ENCODE peak calls at places on chromosome 13, in four cellular contexts. A, R, C and X are unnamed samples.

GRCh38 chr13:26707122-26708006 is 53.2 kb downstream of the GPR12 start:
- DNase-seq in A (peak), C (peak), R (peak), X (peak)

GRCh38 chr13:109427695-109428094 is 358.7 kb downstream of the IRS2 start:
- DNase-seq in R (no peak), A (no peak), C (no peak), X (no peak)

GRCh38 chr13:64333888-64334287 is 2896.2 kb downstream of the PCDH9 start:
- DNase-seq in A (no peak), R (no peak), C (no peak), X (no peak)

GRCh38 chr13:51838235-51838846 is 6.6 kb downstream of the TMEM272 start:
- DNase-seq in C (no peak), A (no peak), R (peak), X (no peak)

GRCh38 chr13:38496956-38497355 is 147.3 kb downstream of the UFM1 start:
- DNase-seq in A (no peak), C (no peak), R (no peak), X (no peak)

GRCh38 chr13:78192721-78193120 is 274.1 kb upstream of the EDNRB start:
- DNase-seq in A (no peak), R (peak), C (no peak), X (no peak)

GRCh38 chr13:73107970-73108369 is 49.2 kb downstream of the KLF5 start:
- DNase-seq in C (no peak), A (no peak), R (no peak), X (no peak)

GRCh38 chr13:112690242-112690943 is 555 bp downstream of the ATP11A start:
- DNase-seq in A (peak), C (peak), R (peak), X (no peak)

GRCh38 chr13:66689628-66690027 is 540.5 kb downstream of the PCDH9 start:
- DNase-seq in R (peak), C (no peak), A (no peak), X (no peak)

GRCh38 chr13:100573121-100573520 is 15.5 kb downstream of the GGACT start:
- DNase-seq in A (peak), R (peak), C (peak), X (peak)

GRCh38 chr13:97429681-97430081 is 4.3 kb upstream of the RAP2A start:
- DNase-seq in C (no peak), R (peak), A (no peak), X (no peak)